ENCODE peak calls at places on chromosomes 12 and 14, in six cellular contexts. One of them, this sample, is unnamed. For H3K36me3, the result is how much of the 10 kb centered on the place peaks cover.

GRCh38 chr12:96132819-96133218 is 61.4 kb upstream of the ELK3 start:
- DNase-seq in neural progenitor cell: no peak
- DNase-seq in GM23338: no peak
- DNase-seq in SK-N-SH: no peak
- DNase-seq in OCI-LY7: no peak
- DNase-seq in hepatocyte: no peak
- DNase-seq in this sample: no peak

GRCh38 chr14:21264025-21264801 is 5.0 kb downstream of the HNRNPC start:
- DNase-seq in neural progenitor cell: no peak
- DNase-seq in SK-N-SH: no peak
- DNase-seq in GM23338: no peak
- DNase-seq in hepatocyte: no peak
- DNase-seq in OCI-LY7: no peak
- DNase-seq in this sample: peak

GRCh38 chr12:100557357-100557756 is 16.1 kb upstream of the GAS2L3 start:
- DNase-seq in OCI-LY7: no peak
- DNase-seq in neural progenitor cell: no peak
- DNase-seq in SK-N-SH: no peak
- DNase-seq in GM23338: no peak
- DNase-seq in hepatocyte: no peak
- DNase-seq in this sample: no peak

GRCh38 chr14:40623641-40624040 is 983.0 kb upstream of the LRFN5 start:
- DNase-seq in OCI-LY7: no peak
- DNase-seq in hepatocyte: no peak
- DNase-seq in GM23338: no peak
- DNase-seq in SK-N-SH: no peak
- DNase-seq in neural progenitor cell: no peak
- DNase-seq in this sample: no peak

GRCh38 chr12:1518763-1519516 is 75.4 kb downstream of the FBXL14 start:
- DNase-seq in SK-N-SH: no peak
- DNase-seq in OCI-LY7: no peak
- DNase-seq in GM23338: no peak
- DNase-seq in hepatocyte: peak
- DNase-seq in neural progenitor cell: no peak
- DNase-seq in this sample: peak

GRCh38 chr14:20855652-20856291 is 35.4 kb upstream of the RNASE3 start:
- DNase-seq in hepatocyte: peak
- DNase-seq in OCI-LY7: peak
- DNase-seq in SK-N-SH: peak
- DNase-seq in neural progenitor cell: peak
- DNase-seq in GM23338: peak
- DNase-seq in this sample: peak

GRCh38 chr12:68630598-68630997 is 19.9 kb downstream of the RAP1B start:
- DNase-seq in neural progenitor cell: no peak
- DNase-seq in OCI-LY7: peak
- DNase-seq in SK-N-SH: no peak
- DNase-seq in GM23338: no peak
- DNase-seq in hepatocyte: no peak
- DNase-seq in this sample: no peak

GRCh38 chr14:95045255-95045701 is 112.1 kb downstream of the DICER1 start:
- DNase-seq in GM23338: no peak
- DNase-seq in SK-N-SH: no peak
- DNase-seq in hepatocyte: no peak
- DNase-seq in neural progenitor cell: peak
- DNase-seq in OCI-LY7: no peak
- DNase-seq in this sample: no peak

GRCh38 chr12:48054955-48055821 is 50.7 kb downstream of the SENP1 start:
- DNase-seq in GM23338: no peak
- DNase-seq in neural progenitor cell: no peak
- DNase-seq in OCI-LY7: no peak
- DNase-seq in SK-N-SH: no peak
- DNase-seq in hepatocyte: no peak
- DNase-seq in this sample: no peak

GRCh38 chr14:65880507-65880906 is 468.0 kb downstream of the FUT8 start:
- DNase-seq in GM23338: no peak
- DNase-seq in SK-N-SH: no peak
- DNase-seq in hepatocyte: no peak
- DNase-seq in OCI-LY7: no peak
- DNase-seq in neural progenitor cell: no peak
- DNase-seq in this sample: peak

GRCh38 chr12:13171921-13172859 is 24.3 kb upstream of the EMP1 start:
- DNase-seq in hepatocyte: peak
- DNase-seq in neural progenitor cell: peak
- DNase-seq in SK-N-SH: no peak
- DNase-seq in OCI-LY7: no peak
- DNase-seq in GM23338: peak
- DNase-seq in this sample: peak

GRCh38 chr12:121391619-121392324 is 8.1 kb upstream of the RNF34 start:
- DNase-seq in neural progenitor cell: no peak
- DNase-seq in GM23338: no peak
- DNase-seq in hepatocyte: peak
- DNase-seq in SK-N-SH: peak
- DNase-seq in OCI-LY7: no peak
- DNase-seq in this sample: peak

GRCh38 chr12:33438890-33439586 is 581 bp downstream of the SYT10 start:
- DNase-seq in SK-N-SH: peak
- DNase-seq in neural progenitor cell: peak
- DNase-seq in OCI-LY7: no peak
- DNase-seq in hepatocyte: peak
- DNase-seq in GM23338: peak
- DNase-seq in this sample: peak

GRCh38 chr14:102511538-102511937 is 2.0 kb upstream of the ANKRD9 start:
- DNase-seq in SK-N-SH: no peak
- DNase-seq in OCI-LY7: no peak
- DNase-seq in hepatocyte: no peak
- DNase-seq in neural progenitor cell: no peak
- DNase-seq in GM23338: no peak
- DNase-seq in this sample: no peak

GRCh38 chr14:74656964-74657363 is 44.9 kb upstream of the LTBP2 start:
- DNase-seq in OCI-LY7: no peak
- DNase-seq in GM23338: no peak
- DNase-seq in SK-N-SH: no peak
- DNase-seq in neural progenitor cell: no peak
- DNase-seq in hepatocyte: no peak
- DNase-seq in this sample: no peak

GRCh38 chr14:74660863-74661262 is 48.8 kb upstream of the LTBP2 start:
- DNase-seq in GM23338: no peak
- DNase-seq in hepatocyte: no peak
- DNase-seq in OCI-LY7: no peak
- DNase-seq in neural progenitor cell: no peak
- DNase-seq in SK-N-SH: no peak
- DNase-seq in this sample: no peak

GRCh38 chr14:74661726-74662450 is 49.9 kb upstream of the LTBP2 start:
- DNase-seq in GM23338: no peak
- DNase-seq in hepatocyte: no peak
- DNase-seq in OCI-LY7: no peak
- DNase-seq in neural progenitor cell: no peak
- DNase-seq in SK-N-SH: no peak
- DNase-seq in this sample: no peak

GRCh38 chr14:74658535-74659130 is 46.6 kb upstream of the LTBP2 start:
- DNase-seq in neural progenitor cell: no peak
- DNase-seq in GM23338: no peak
- DNase-seq in OCI-LY7: no peak
- DNase-seq in SK-N-SH: no peak
- DNase-seq in hepatocyte: no peak
- DNase-seq in this sample: peak

DNA sequence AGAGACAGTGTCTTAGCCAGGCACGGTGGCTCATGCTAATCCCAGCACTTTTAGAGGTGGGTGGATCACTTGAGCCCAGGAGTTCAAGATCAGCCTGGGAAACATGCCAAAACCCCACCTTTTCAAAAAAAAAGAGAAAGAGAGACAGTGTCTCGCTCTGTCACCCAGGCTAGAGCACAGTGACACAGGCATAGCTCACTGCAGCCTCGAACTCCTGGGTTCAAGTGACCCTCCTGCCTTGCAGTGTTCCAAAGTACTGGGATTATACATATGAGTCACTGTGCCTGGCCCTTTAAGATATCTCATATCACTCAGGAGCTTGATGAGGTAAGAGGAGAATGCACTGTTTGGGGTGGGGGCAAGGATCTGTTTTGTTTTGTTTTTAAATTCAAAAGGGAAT is 48.1 kb upstream of the LTBP2 start:
- DNase-seq in OCI-LY7: no peak
- DNase-seq in neural progenitor cell: no peak
- DNase-seq in GM23338: no peak
- DNase-seq in SK-N-SH: no peak
- DNase-seq in hepatocyte: no peak
- DNase-seq in this sample: no peak
- H3K36me3 ChIP-seq in OCI-LY7: half or more
- H3K36me3 ChIP-seq in neural progenitor cell: under half
- H3K36me3 ChIP-seq in GM23338: under half
- H3K36me3 ChIP-seq in SK-N-SH: half or more
- H3K36me3 ChIP-seq in hepatocyte: under half
- H3K36me3 ChIP-seq in this sample: under half

GRCh38 chr14:92883066-92883465 is 39.9 kb upstream of the CHGA start:
- DNase-seq in OCI-LY7: no peak
- DNase-seq in GM23338: no peak
- DNase-seq in SK-N-SH: no peak
- DNase-seq in hepatocyte: no peak
- DNase-seq in neural progenitor cell: no peak
- DNase-seq in this sample: no peak

GRCh38 chr14:92877757-92878431 is 45.1 kb upstream of the CHGA start:
- DNase-seq in SK-N-SH: no peak
- DNase-seq in neural progenitor cell: peak
- DNase-seq in hepatocyte: peak
- DNase-seq in OCI-LY7: no peak
- DNase-seq in GM23338: peak
- DNase-seq in this sample: no peak

GRCh38 chr14:92884410-92884809 is 38.5 kb upstream of the CHGA start:
- DNase-seq in hepatocyte: no peak
- DNase-seq in OCI-LY7: no peak
- DNase-seq in neural progenitor cell: no peak
- DNase-seq in SK-N-SH: no peak
- DNase-seq in GM23338: no peak
- DNase-seq in this sample: no peak

GRCh38 chr14:92880351-92880750 is 42.6 kb upstream of the CHGA start:
- DNase-seq in SK-N-SH: no peak
- DNase-seq in OCI-LY7: no peak
- DNase-seq in GM23338: no peak
- DNase-seq in neural progenitor cell: no peak
- DNase-seq in hepatocyte: no peak
- DNase-seq in this sample: peak

DNA sequence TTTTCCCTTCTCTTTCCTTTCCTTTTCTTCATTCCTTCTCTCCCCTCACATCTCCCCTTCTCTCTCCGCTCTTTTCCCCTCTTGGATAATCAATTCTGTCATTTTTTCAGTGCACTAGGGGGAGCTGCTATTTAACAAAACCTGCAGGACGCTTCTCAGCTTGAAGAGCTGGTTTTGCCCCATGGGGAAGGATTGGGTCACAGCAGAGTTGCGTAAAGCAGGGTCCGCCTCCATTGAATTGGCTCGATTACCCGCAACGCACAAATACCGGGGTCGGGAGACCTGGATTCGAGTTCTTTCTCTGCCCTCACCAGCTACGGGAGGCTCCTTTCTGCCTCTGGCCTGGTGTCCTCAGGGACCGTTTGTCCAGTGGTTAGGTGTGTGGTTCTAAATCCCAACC is 42.1 kb upstream of the CHGA start:
- DNase-seq in GM23338: peak
- DNase-seq in hepatocyte: peak
- DNase-seq in OCI-LY7: no peak
- DNase-seq in neural progenitor cell: peak
- DNase-seq in SK-N-SH: peak
- DNase-seq in this sample: peak
- TF ChIP-seq EZH2phosphoT487 in GM23338: no peak
- TF ChIP-seq EZH2phosphoT487 in hepatocyte: no peak
- TF ChIP-seq EZH2phosphoT487 in OCI-LY7: no peak
- TF ChIP-seq EZH2phosphoT487 in neural progenitor cell: no peak
- TF ChIP-seq EZH2phosphoT487 in SK-N-SH: no peak
- TF ChIP-seq EZH2phosphoT487 in this sample: no peak

DNA sequence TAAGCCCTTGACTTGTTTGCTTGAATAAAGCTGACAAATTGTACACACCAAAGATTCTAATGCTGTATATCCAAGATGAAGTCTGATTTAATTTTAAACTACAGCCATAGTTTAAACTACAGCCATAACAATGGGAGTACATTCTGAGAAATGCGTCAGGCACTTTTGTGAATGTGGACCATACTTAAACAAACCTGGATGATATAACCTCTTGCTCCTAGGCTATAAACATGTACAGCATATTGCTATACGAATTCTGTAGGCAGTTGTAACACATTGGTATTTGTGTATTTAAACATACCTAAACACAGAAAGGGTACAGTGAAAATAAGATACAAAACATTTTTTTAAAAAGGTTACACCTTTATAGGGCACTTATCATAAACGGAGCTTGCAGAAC is 59.4 kb upstream of the KCNMB4 start:
- DNase-seq in GM23338: no peak
- DNase-seq in SK-N-SH: no peak
- DNase-seq in neural progenitor cell: no peak
- DNase-seq in hepatocyte: no peak
- DNase-seq in OCI-LY7: no peak
- DNase-seq in this sample: no peak
- H3K36me3 ChIP-seq in GM23338: under half
- H3K36me3 ChIP-seq in SK-N-SH: under half
- H3K36me3 ChIP-seq in neural progenitor cell: under half
- H3K36me3 ChIP-seq in hepatocyte: under half
- H3K36me3 ChIP-seq in OCI-LY7: under half
- H3K36me3 ChIP-seq in this sample: under half

GRCh38 chr12:52441320-52441911 is 7.2 kb upstream of the KRT75 start:
- DNase-seq in OCI-LY7: no peak
- DNase-seq in GM23338: no peak
- DNase-seq in hepatocyte: peak
- DNase-seq in neural progenitor cell: peak
- DNase-seq in SK-N-SH: no peak
- DNase-seq in this sample: peak

GRCh38 chr12:52443966-52444365 is 8.0 kb downstream of the KRT6B start:
- DNase-seq in OCI-LY7: no peak
- DNase-seq in neural progenitor cell: no peak
- DNase-seq in hepatocyte: no peak
- DNase-seq in SK-N-SH: no peak
- DNase-seq in GM23338: no peak
- DNase-seq in this sample: no peak

GRCh38 chr12:52444647-52445595 is 7.0 kb downstream of the KRT6B start:
- DNase-seq in neural progenitor cell: no peak
- DNase-seq in OCI-LY7: no peak
- DNase-seq in hepatocyte: no peak
- DNase-seq in SK-N-SH: no peak
- DNase-seq in GM23338: no peak
- DNase-seq in this sample: peak

GRCh38 chr12:52440821-52441319 is 6.7 kb upstream of the KRT75 start:
- DNase-seq in GM23338: no peak
- DNase-seq in OCI-LY7: no peak
- DNase-seq in SK-N-SH: no peak
- DNase-seq in neural progenitor cell: no peak
- DNase-seq in hepatocyte: peak
- DNase-seq in this sample: peak

DNA sequence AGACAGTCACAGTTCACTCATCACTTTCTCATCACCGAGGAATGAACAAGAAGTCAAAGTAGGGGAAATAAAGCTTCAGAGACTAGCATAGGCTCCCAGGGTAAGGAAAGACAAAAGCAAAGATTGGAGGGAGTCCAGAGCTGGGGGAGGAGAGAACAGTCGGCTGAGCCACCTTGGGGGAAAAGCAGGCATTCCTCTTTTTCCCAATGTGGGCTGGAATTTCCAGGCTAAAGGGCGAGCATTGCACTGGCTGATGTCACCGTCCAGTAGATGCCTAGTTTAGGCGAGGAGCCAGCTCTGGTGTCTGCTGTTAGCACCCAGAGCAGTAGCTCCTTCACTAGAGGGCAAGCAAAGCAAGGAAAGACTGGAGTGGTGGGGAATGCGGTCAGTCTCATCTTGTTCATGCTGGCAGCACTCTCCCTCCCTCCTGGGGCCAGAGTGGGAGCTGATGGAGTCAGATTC is 8.5 kb upstream of the KRT75 start:
- DNase-seq in OCI-LY7: no peak
- DNase-seq in GM23338: peak
- DNase-seq in hepatocyte: peak
- DNase-seq in SK-N-SH: no peak
- DNase-seq in neural progenitor cell: peak
- DNase-seq in this sample: peak
- TF ChIP-seq EZH2phosphoT487 in OCI-LY7: no peak
- TF ChIP-seq EZH2phosphoT487 in GM23338: no peak
- TF ChIP-seq EZH2phosphoT487 in hepatocyte: no peak
- TF ChIP-seq EZH2phosphoT487 in SK-N-SH: no peak
- TF ChIP-seq EZH2phosphoT487 in neural progenitor cell: no peak
- TF ChIP-seq EZH2phosphoT487 in this sample: no peak

This sample was measured in GM23248.